ENCODE peak calls at places on chromosomes 7 and 10, in six cellular contexts. One of them, this sample, is unnamed. For H3K9me3, the result is how much of the 10 kb centered on the place peaks cover.

GRCh38 chr7:138691166-138691565 is 10.0 kb downstream of the SVOPL start:
- ATAC-seq in left lung: no peak
- ATAC-seq in body of pancreas: no peak
- ATAC-seq in HCT116: no peak
- ATAC-seq in right cardiac atrium: no peak
- ATAC-seq in lung: no peak
- ATAC-seq in this sample: no peak

GRCh38 chr10:47046321-47047126 is 135.3 kb downstream of the PTPN20 start:
- ATAC-seq in left lung: no peak
- ATAC-seq in body of pancreas: no peak
- ATAC-seq in HCT116: no peak
- ATAC-seq in right cardiac atrium: no peak
- ATAC-seq in lung: no peak
- ATAC-seq in this sample: no peak

GRCh38 chr10:110398419-110399162 is 93.9 kb upstream of the SMNDC1 start:
- ATAC-seq in left lung: peak
- ATAC-seq in body of pancreas: peak
- ATAC-seq in HCT116: peak
- ATAC-seq in right cardiac atrium: peak
- ATAC-seq in lung: peak
- ATAC-seq in this sample: peak

GRCh38 chr7:92823042-92823441 is 13.3 kb downstream of the CDK6 start:
- ATAC-seq in left lung: no peak
- ATAC-seq in body of pancreas: no peak
- ATAC-seq in HCT116: no peak
- ATAC-seq in right cardiac atrium: no peak
- ATAC-seq in lung: no peak
- ATAC-seq in this sample: no peak

GRCh38 chr10:130201043-130201380 is 64.8 kb downstream of the GLRX3 start:
- ATAC-seq in left lung: no peak
- ATAC-seq in body of pancreas: no peak
- ATAC-seq in HCT116: no peak
- ATAC-seq in right cardiac atrium: no peak
- ATAC-seq in lung: no peak
- ATAC-seq in this sample: no peak

GRCh38 chr10:34789993-34790506 is 25.0 kb downstream of the PARD3 start:
- ATAC-seq in left lung: peak
- ATAC-seq in body of pancreas: peak
- ATAC-seq in HCT116: no peak
- ATAC-seq in right cardiac atrium: no peak
- ATAC-seq in lung: no peak
- ATAC-seq in this sample: no peak

GRCh38 chr7:155750255-155751125 is 61.8 kb downstream of the SHH start:
- ATAC-seq in left lung: no peak
- ATAC-seq in body of pancreas: no peak
- ATAC-seq in HCT116: no peak
- ATAC-seq in right cardiac atrium: no peak
- ATAC-seq in lung: no peak
- ATAC-seq in this sample: no peak

GRCh38 chr10:28620251-28620650 is 57.1 kb upstream of the BAMBI start:
- ATAC-seq in left lung: peak
- ATAC-seq in body of pancreas: no peak
- ATAC-seq in HCT116: no peak
- ATAC-seq in right cardiac atrium: no peak
- ATAC-seq in lung: no peak
- ATAC-seq in this sample: no peak

GRCh38 chr10:34058922-34059614 is 724.6 kb upstream of the NRP1 start:
- ATAC-seq in left lung: no peak
- ATAC-seq in body of pancreas: no peak
- ATAC-seq in HCT116: no peak
- ATAC-seq in right cardiac atrium: peak
- ATAC-seq in lung: no peak
- ATAC-seq in this sample: peak

GRCh38 chr10:3570330-3570729 is 214.7 kb downstream of the KLF6 start:
- ATAC-seq in left lung: no peak
- ATAC-seq in body of pancreas: no peak
- ATAC-seq in HCT116: no peak
- ATAC-seq in right cardiac atrium: no peak
- ATAC-seq in lung: no peak
- ATAC-seq in this sample: no peak

GRCh38 chr10:102111276-102111675 is 8.9 kb downstream of the LDB1 start:
- ATAC-seq in left lung: no peak
- ATAC-seq in body of pancreas: no peak
- ATAC-seq in HCT116: no peak
- ATAC-seq in right cardiac atrium: no peak
- ATAC-seq in lung: no peak
- ATAC-seq in this sample: no peak

GRCh38 chr7:155803418-155804376 is 8.6 kb downstream of the SHH start:
- ATAC-seq in left lung: peak
- ATAC-seq in body of pancreas: peak
- ATAC-seq in HCT116: peak
- ATAC-seq in right cardiac atrium: peak
- ATAC-seq in lung: peak
- ATAC-seq in this sample: no peak

GRCh38 chr7:122304604-122304975 is at the start of gene FEZF1:
- ATAC-seq in left lung: peak
- ATAC-seq in body of pancreas: peak
- ATAC-seq in HCT116: peak
- ATAC-seq in right cardiac atrium: no peak
- ATAC-seq in lung: peak
- ATAC-seq in this sample: no peak

GRCh38 chr10:93454146-93454545 is 28.0 kb downstream of the MYOF start:
- ATAC-seq in left lung: no peak
- ATAC-seq in body of pancreas: no peak
- ATAC-seq in HCT116: no peak
- ATAC-seq in right cardiac atrium: no peak
- ATAC-seq in lung: no peak
- ATAC-seq in this sample: no peak

GRCh38 chr7:151461096-151461941 is 21.4 kb upstream of the CRYGN start:
- ATAC-seq in left lung: no peak
- ATAC-seq in body of pancreas: no peak
- ATAC-seq in HCT116: no peak
- ATAC-seq in right cardiac atrium: no peak
- ATAC-seq in lung: no peak
- ATAC-seq in this sample: no peak

GRCh38 chr7:26688388-26688787 is 176.0 kb downstream of the SKAP2 start:
- ATAC-seq in left lung: no peak
- ATAC-seq in body of pancreas: no peak
- ATAC-seq in HCT116: no peak
- ATAC-seq in right cardiac atrium: no peak
- ATAC-seq in lung: no peak
- ATAC-seq in this sample: no peak

GRCh38 chr10:125101049-125101448 is 59.3 kb downstream of the CTBP2 start:
- ATAC-seq in left lung: no peak
- ATAC-seq in body of pancreas: no peak
- ATAC-seq in HCT116: no peak
- ATAC-seq in right cardiac atrium: no peak
- ATAC-seq in lung: no peak
- ATAC-seq in this sample: no peak

GRCh38 chr7:157897686-157898085 is 560.9 kb downstream of the DNAJB6 start:
- ATAC-seq in left lung: no peak
- ATAC-seq in body of pancreas: no peak
- ATAC-seq in HCT116: no peak
- ATAC-seq in right cardiac atrium: no peak
- ATAC-seq in lung: no peak
- ATAC-seq in this sample: no peak

GRCh38 chr10:106435081-106435480 is 729.4 kb downstream of the SORCS1 start:
- ATAC-seq in left lung: no peak
- ATAC-seq in body of pancreas: no peak
- ATAC-seq in HCT116: no peak
- ATAC-seq in right cardiac atrium: no peak
- ATAC-seq in lung: no peak
- ATAC-seq in this sample: no peak

GRCh38 chr10:133159950-133160812 is at the start of gene KNDC1:
- ATAC-seq in left lung: peak
- ATAC-seq in body of pancreas: peak
- ATAC-seq in HCT116: peak
- ATAC-seq in right cardiac atrium: peak
- ATAC-seq in lung: peak
- ATAC-seq in this sample: no peak

GRCh38 chr7:28862876-28863275 is 95.3 kb downstream of the TRIL start:
- ATAC-seq in left lung: no peak
- ATAC-seq in body of pancreas: no peak
- ATAC-seq in HCT116: no peak
- ATAC-seq in right cardiac atrium: no peak
- ATAC-seq in lung: no peak
- ATAC-seq in this sample: no peak

GRCh38 chr7:70738080-70738479 is 393.9 kb upstream of the GALNT17 start:
- ATAC-seq in left lung: peak
- ATAC-seq in body of pancreas: no peak
- ATAC-seq in HCT116: no peak
- ATAC-seq in right cardiac atrium: peak
- ATAC-seq in lung: peak
- ATAC-seq in this sample: peak

GRCh38 chr7:29607889-29608288 is 44.3 kb downstream of the PRR15 start:
- ATAC-seq in left lung: no peak
- ATAC-seq in body of pancreas: no peak
- ATAC-seq in HCT116: no peak
- ATAC-seq in right cardiac atrium: no peak
- ATAC-seq in lung: no peak
- ATAC-seq in this sample: no peak

GRCh38 chr7:6675807-6676405 is 30.8 kb downstream of the ZNF12 start:
- ATAC-seq in left lung: no peak
- ATAC-seq in body of pancreas: no peak
- ATAC-seq in HCT116: no peak
- ATAC-seq in right cardiac atrium: no peak
- ATAC-seq in lung: no peak
- ATAC-seq in this sample: no peak
- H3K9me3 ChIP-seq in left lung: under half
- H3K9me3 ChIP-seq in body of pancreas: under half
- H3K9me3 ChIP-seq in HCT116: under half
- H3K9me3 ChIP-seq in right cardiac atrium: under half
- H3K9me3 ChIP-seq in lung: half or more
- H3K9me3 ChIP-seq in this sample: under half

DNA sequence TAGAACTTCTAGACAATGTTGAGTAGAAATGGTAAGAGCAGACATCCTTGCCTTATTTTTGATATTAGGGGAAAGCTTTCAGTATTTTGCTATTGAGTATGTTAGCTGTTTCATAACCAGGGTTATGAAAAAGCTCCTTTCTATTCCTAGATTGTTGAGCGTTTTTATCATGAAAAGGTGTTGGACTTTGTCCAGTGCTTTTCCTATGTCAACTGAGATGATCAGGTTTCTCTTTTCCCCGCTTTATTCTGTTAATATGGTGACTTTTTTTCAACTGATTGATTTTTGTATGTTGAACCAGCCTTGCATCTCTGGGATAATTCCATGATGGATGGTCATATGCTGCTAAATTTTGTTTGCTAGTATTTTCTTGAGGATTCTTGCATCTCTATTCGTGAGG is 58.5 kb downstream of the LCOR start:
- ATAC-seq in left lung: no peak
- ATAC-seq in body of pancreas: peak
- ATAC-seq in HCT116: no peak
- ATAC-seq in right cardiac atrium: no peak
- ATAC-seq in lung: no peak
- ATAC-seq in this sample: no peak
- H3K9me3 ChIP-seq in left lung: under half
- H3K9me3 ChIP-seq in body of pancreas: under half
- H3K9me3 ChIP-seq in HCT116: under half
- H3K9me3 ChIP-seq in right cardiac atrium: under half
- H3K9me3 ChIP-seq in lung: under half
- H3K9me3 ChIP-seq in this sample: under half

GRCh38 chr10:37819797-37820196 is 37.6 kb downstream of the ZNF248 start:
- ATAC-seq in left lung: no peak
- ATAC-seq in body of pancreas: no peak
- ATAC-seq in HCT116: no peak
- ATAC-seq in right cardiac atrium: no peak
- ATAC-seq in lung: no peak
- ATAC-seq in this sample: no peak

GRCh38 chr10:37816290-37816689 is 41.1 kb downstream of the ZNF248 start:
- ATAC-seq in left lung: no peak
- ATAC-seq in body of pancreas: no peak
- ATAC-seq in HCT116: no peak
- ATAC-seq in right cardiac atrium: no peak
- ATAC-seq in lung: no peak
- ATAC-seq in this sample: no peak

GRCh38 chr10:37826806-37827205 is 30.6 kb downstream of the ZNF248 start:
- ATAC-seq in left lung: no peak
- ATAC-seq in body of pancreas: no peak
- ATAC-seq in HCT116: no peak
- ATAC-seq in right cardiac atrium: no peak
- ATAC-seq in lung: no peak
- ATAC-seq in this sample: no peak

GRCh38 chr10:37821237-37821636 is 36.2 kb downstream of the ZNF248 start:
- ATAC-seq in left lung: no peak
- ATAC-seq in body of pancreas: no peak
- ATAC-seq in HCT116: no peak
- ATAC-seq in right cardiac atrium: no peak
- ATAC-seq in lung: no peak
- ATAC-seq in this sample: no peak
- H3K9me3 ChIP-seq in left lung: under half
- H3K9me3 ChIP-seq in body of pancreas: under half
- H3K9me3 ChIP-seq in HCT116: under half
- H3K9me3 ChIP-seq in right cardiac atrium: under half
- H3K9me3 ChIP-seq in lung: under half
- H3K9me3 ChIP-seq in this sample: under half

GRCh38 chr10:42519761-42520460 is 118.5 kb downstream of the ZNF33B start:
- ATAC-seq in left lung: no peak
- ATAC-seq in body of pancreas: no peak
- ATAC-seq in HCT116: no peak
- ATAC-seq in right cardiac atrium: no peak
- ATAC-seq in lung: no peak
- ATAC-seq in this sample: no peak

GRCh38 chr10:42519079-42519478 is 119.3 kb downstream of the ZNF33B start:
- ATAC-seq in left lung: no peak
- ATAC-seq in body of pancreas: no peak
- ATAC-seq in HCT116: no peak
- ATAC-seq in right cardiac atrium: no peak
- ATAC-seq in lung: no peak
- ATAC-seq in this sample: no peak

GRCh38 chr10:42513921-42514320 is 124.4 kb downstream of the ZNF33B start:
- ATAC-seq in left lung: no peak
- ATAC-seq in body of pancreas: no peak
- ATAC-seq in HCT116: no peak
- ATAC-seq in right cardiac atrium: no peak
- ATAC-seq in lung: no peak
- ATAC-seq in this sample: no peak
- H3K9me3 ChIP-seq in left lung: under half
- H3K9me3 ChIP-seq in body of pancreas: under half
- H3K9me3 ChIP-seq in HCT116: under half
- H3K9me3 ChIP-seq in right cardiac atrium: under half
- H3K9me3 ChIP-seq in lung: under half
- H3K9me3 ChIP-seq in this sample: half or more

GRCh38 chr7:63067897-63068585 is 930.6 kb upstream of the ZNF722 start:
- ATAC-seq in left lung: peak
- ATAC-seq in body of pancreas: no peak
- ATAC-seq in HCT116: no peak
- ATAC-seq in right cardiac atrium: peak
- ATAC-seq in lung: peak
- ATAC-seq in this sample: no peak
- H3K9me3 ChIP-seq in left lung: under half
- H3K9me3 ChIP-seq in body of pancreas: under half
- H3K9me3 ChIP-seq in HCT116: under half
- H3K9me3 ChIP-seq in right cardiac atrium: under half
- H3K9me3 ChIP-seq in lung: under half
- H3K9me3 ChIP-seq in this sample: under half

This sample was measured in gastroesophageal sphincter.